ENCODE peak calls at places on chromosomes 2 and 18, in four cellular contexts. A, Y, C and J are unnamed samples.

GRCh38 chr18:73980289-73980979 is 167.2 kb downstream of the FBXO15 start:
- DNase-seq in C (peak), A (no peak), Y (no peak), J (no peak)

GRCh38 chr2:48699377-48699951 is 56.1 kb downstream of the LHCGR start:
- DNase-seq in C (peak), A (no peak), Y (no peak), J (no peak)

GRCh38 chr18:74477771-74478170 is 18.4 kb upstream of the CNDP2 start:
- DNase-seq in C (no peak), Y (no peak), A (no peak), J (no peak)

GRCh38 chr2:135745545-135745944 is 3.9 kb downstream of the UBXN4 start:
- DNase-seq in A (peak), Y (no peak), C (peak), J (no peak)

GRCh38 chr2:12110074-12110473 is 363.6 kb downstream of the LPIN1 start:
- DNase-seq in C (no peak), Y (no peak), A (no peak), J (peak)

GRCh38 chr2:54411801-54412354 is 44.2 kb upstream of the SPTBN1 start:
- DNase-seq in C (peak), A (no peak), Y (no peak), J (no peak)

GRCh38 chr18:46469186-46469915 is 187.7 kb downstream of the LOXHD1 start:
- DNase-seq in C (no peak), A (no peak), Y (no peak), J (peak)

GRCh38 chr2:134120718-134121630 is 132.9 kb upstream of the MGAT5 start:
- DNase-seq in A (peak), Y (peak), C (peak), J (no peak)

GRCh38 chr2:27306136-27306535 is 2.1 kb downstream of the UCN start:
- DNase-seq in A (no peak), C (no peak), Y (no peak), J (no peak)

GRCh38 chr2:27309651-27310050 is 1.4 kb upstream of the UCN start:
- DNase-seq in A (no peak), C (no peak), Y (no peak), J (no peak)

GRCh38 chr2:27307545-27308358 is 493 bp downstream of the UCN start:
- DNase-seq in C (no peak), A (no peak), Y (no peak), J (no peak)

GRCh38 chr2:27306657-27307544 is 1.3 kb downstream of the UCN start:
- DNase-seq in A (no peak), Y (no peak), C (no peak), J (no peak)

GRCh38 chr2:27308359-27308875 is at the start of gene UCN:
- DNase-seq in C (peak), A (no peak), Y (no peak), J (no peak)
- H3K4me3 ChIP-seq in C (no peak), A (no peak), Y (no peak), J (no peak)

GRCh38 chr2:238138331-238139102 is at the start of gene KLHL30:
- DNase-seq in C (no peak), Y (no peak), A (no peak), J (no peak)

GRCh38 chr2:238137885-238138284 is 583 bp upstream of the KLHL30 start:
- DNase-seq in C (no peak), Y (no peak), A (no peak), J (no peak)

GRCh38 chr2:238139841-238140439 is 1.5 kb downstream of the KLHL30 start:
- DNase-seq in C (no peak), A (no peak), Y (no peak), J (no peak)

GRCh38 chr2:238140721-238141540 is 2.5 kb downstream of the KLHL30 start:
- DNase-seq in A (no peak), Y (no peak), C (no peak), J (no peak)

DNA sequence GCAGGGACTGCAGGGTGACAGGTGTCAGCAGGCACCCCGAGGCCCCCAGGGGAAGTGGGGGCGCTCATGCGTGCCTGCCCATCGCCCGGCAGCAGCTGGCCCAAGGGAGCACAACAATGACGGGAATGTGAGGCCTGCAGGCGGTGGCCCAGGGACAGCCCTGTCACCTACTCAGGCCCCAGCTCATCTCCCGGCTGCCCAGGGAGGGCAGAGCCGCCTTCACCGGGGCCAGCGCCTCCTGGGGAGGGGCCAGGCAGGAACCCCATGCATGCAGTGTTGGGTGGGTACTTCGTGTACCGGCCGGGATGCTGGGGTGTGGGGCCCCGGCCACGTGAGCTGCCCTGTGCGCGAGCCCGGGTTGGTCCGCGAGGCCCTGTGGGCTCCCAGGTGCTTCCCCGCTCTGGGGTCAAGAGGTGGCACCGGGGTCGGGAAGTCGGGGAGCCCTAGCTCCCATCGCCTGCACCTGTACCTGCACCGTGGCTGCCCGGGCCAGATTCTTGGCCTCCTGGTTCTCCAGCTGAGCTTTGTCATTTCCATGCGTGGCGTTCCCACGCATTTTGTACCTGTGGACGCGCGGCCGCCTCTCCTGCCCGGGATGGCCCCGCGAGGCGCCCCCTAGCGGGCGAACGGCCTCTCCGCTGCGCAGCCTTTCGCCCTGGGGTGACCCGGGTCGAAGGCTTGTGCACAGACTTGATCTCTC is 823 bp downstream of the KLHL30 start:
- DNase-seq in A (no peak), Y (peak), C (no peak), J (no peak)
- H3K4me3 ChIP-seq in A (no peak), Y (peak), C (no peak), J (peak)

DNA sequence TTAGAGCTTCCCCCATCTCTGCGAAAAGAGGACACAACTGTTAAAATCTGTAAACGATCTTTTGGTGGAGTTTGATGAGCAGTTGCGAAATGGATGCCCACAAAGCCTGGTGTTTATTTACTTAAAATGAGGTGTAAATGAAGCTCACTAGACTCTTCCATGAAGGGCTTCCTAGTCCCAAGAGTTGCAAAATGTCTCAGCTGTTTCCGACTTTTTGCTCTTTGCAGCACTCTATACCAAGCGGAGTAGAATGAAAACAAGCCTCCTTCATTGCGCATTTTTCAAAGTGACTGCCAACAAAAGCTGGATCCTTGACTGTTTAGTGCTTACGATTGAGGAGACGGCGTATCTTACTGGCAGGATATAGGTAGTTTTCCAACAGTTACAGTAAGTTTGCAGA is 43.0 kb downstream of the COLEC12 start:
- DNase-seq in C (peak), Y (no peak), A (no peak), J (peak)
- H3K4me3 ChIP-seq in C (peak), Y (no peak), A (no peak), J (no peak)

GRCh38 chr2:9844581-9844980 is 1.3 kb downstream of the TAF1B start:
- DNase-seq in Y (peak), C (peak), A (no peak), J (no peak)
- H3K4me3 ChIP-seq in Y (peak), C (peak), A (peak), J (peak)

GRCh38 chr18:10558243-10558966 is 32.6 kb downstream of the NAPG start:
- DNase-seq in Y (no peak), A (no peak), C (no peak), J (no peak)

GRCh38 chr18:10558967-10559298 is 33.1 kb downstream of the NAPG start:
- DNase-seq in Y (no peak), C (no peak), A (no peak), J (no peak)

GRCh38 chr18:10557085-10557677 is 31.4 kb downstream of the NAPG start:
- DNase-seq in Y (no peak), C (no peak), A (no peak), J (no peak)

GRCh38 chr18:10560457-10561045 is 34.7 kb downstream of the NAPG start:
- DNase-seq in Y (peak), C (peak), A (no peak), J (peak)

GRCh38 chr18:10559566-10560456 is 34.0 kb downstream of the NAPG start:
- DNase-seq in A (no peak), C (no peak), Y (no peak), J (no peak)
- H3K4me3 ChIP-seq in A (peak), C (peak), Y (no peak), J (peak)

DNA sequence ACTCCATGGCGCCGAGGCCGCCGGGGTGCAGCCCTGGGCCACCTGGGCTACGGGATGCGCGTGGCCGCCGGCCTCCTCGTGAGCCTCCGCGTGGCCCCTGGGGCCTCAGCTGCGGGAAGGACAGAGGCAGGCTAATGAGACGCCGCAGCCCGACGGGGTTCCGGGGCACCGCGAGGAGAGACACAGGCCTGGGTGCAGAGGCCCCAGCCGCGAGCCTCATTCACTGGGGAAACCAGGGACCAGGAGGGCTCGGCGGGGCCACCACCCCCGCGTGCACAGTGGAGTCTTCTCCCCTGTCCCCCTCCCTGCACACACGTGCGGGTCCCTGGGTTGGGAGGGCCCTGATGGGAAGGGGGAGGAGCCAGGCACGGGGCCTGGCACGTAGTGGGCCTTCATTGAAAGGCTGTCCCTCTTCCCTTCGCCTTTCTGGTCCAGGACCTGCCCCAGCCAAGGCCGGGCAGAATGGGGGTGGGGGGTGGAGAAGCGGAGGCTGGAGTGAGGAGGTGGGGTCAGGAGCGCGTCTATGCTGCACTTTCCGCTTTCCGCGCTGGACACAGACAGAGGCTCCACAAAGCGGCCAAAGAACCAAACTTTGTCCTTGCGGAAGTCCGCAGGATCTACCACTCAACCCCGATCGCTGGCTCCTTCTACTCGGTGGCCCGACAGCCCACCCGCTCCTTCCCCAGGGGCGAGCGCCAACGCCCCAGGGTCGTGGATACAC is 9.1 kb downstream of the ALPP start:
- DNase-seq in A (no peak), Y (no peak), C (no peak), J (no peak)
- H3K4me3 ChIP-seq in A (no peak), Y (no peak), C (no peak), J (no peak)

GRCh38 chr2:227862741-227863588 is 8.5 kb upstream of the DAW1 start:
- DNase-seq in C (peak), A (peak), Y (no peak), J (peak)
- H3K4me3 ChIP-seq in C (no peak), A (no peak), Y (no peak), J (no peak)

GRCh38 chr18:49231541-49231940 is 228.9 kb downstream of the DYM start:
- DNase-seq in A (no peak), Y (no peak), C (no peak), J (no peak)
- H3K4me3 ChIP-seq in A (no peak), Y (no peak), C (no peak), J (no peak)